ENCODE peak calls at places on chromosomes 3 and 15, in six cellular contexts. One of them, this sample, is unnamed.

GRCh38 chr3:4660936-4661335 is 167.8 kb downstream of the ITPR1 start:
- DNase-seq in left ventricle myocardium inferior: no peak
- DNase-seq in GM20000: no peak
- DNase-seq in neural crest cell: no peak
- DNase-seq in right atrium auricular region: no peak
- DNase-seq in HepG2: no peak
- DNase-seq in this sample: no peak

GRCh38 chr15:57133127-57133968 is 214.9 kb downstream of the TCF12 start:
- DNase-seq in left ventricle myocardium inferior: no peak
- DNase-seq in GM20000: peak; percentile 16
- DNase-seq in neural crest cell: no peak
- DNase-seq in right atrium auricular region: no peak
- DNase-seq in HepG2: no peak
- DNase-seq in this sample: no peak

GRCh38 chr15:53837263-53837662 is 77.8 kb upstream of the WDR72 start:
- DNase-seq in left ventricle myocardium inferior: no peak
- DNase-seq in GM20000: no peak
- DNase-seq in neural crest cell: no peak
- DNase-seq in right atrium auricular region: no peak
- DNase-seq in HepG2: peak; percentile 63
- DNase-seq in this sample: no peak

GRCh38 chr3:118941236-118941635 is 93.4 kb downstream of the IGSF11 start:
- DNase-seq in left ventricle myocardium inferior: no peak
- DNase-seq in GM20000: no peak
- DNase-seq in neural crest cell: no peak
- DNase-seq in right atrium auricular region: no peak
- DNase-seq in HepG2: no peak
- DNase-seq in this sample: no peak

GRCh38 chr3:37181766-37182165 is 7.4 kb upstream of the LRRFIP2 start:
- DNase-seq in left ventricle myocardium inferior: no peak
- DNase-seq in GM20000: no peak
- DNase-seq in neural crest cell: no peak
- DNase-seq in right atrium auricular region: no peak
- DNase-seq in HepG2: no peak
- DNase-seq in this sample: no peak

GRCh38 chr15:84910928-84911623 is 26.6 kb downstream of the SLC28A1 start:
- DNase-seq in left ventricle myocardium inferior: no peak
- DNase-seq in GM20000: no peak
- DNase-seq in neural crest cell: no peak
- DNase-seq in right atrium auricular region: no peak
- DNase-seq in HepG2: no peak
- DNase-seq in this sample: no peak

GRCh38 chr15:72923304-72923703 is 129.0 kb upstream of the NEO1 start:
- DNase-seq in left ventricle myocardium inferior: no peak
- DNase-seq in GM20000: no peak
- DNase-seq in neural crest cell: no peak
- DNase-seq in right atrium auricular region: no peak
- DNase-seq in HepG2: no peak
- DNase-seq in this sample: no peak

GRCh38 chr15:58593870-58594269 is 155.6 kb downstream of the ADAM10 start:
- DNase-seq in left ventricle myocardium inferior: no peak
- DNase-seq in GM20000: peak; percentile 14
- DNase-seq in neural crest cell: no peak
- DNase-seq in right atrium auricular region: no peak
- DNase-seq in HepG2: no peak
- DNase-seq in this sample: no peak

GRCh38 chr3:172302176-172302575 is 146.1 kb downstream of the GHSR start:
- DNase-seq in left ventricle myocardium inferior: no peak
- DNase-seq in GM20000: no peak
- DNase-seq in neural crest cell: no peak
- DNase-seq in right atrium auricular region: no peak
- DNase-seq in HepG2: no peak
- DNase-seq in this sample: no peak

GRCh38 chr3:99953596-99953995 is 135.9 kb downstream of the CMSS1 start:
- DNase-seq in left ventricle myocardium inferior: no peak
- DNase-seq in GM20000: no peak
- DNase-seq in neural crest cell: no peak
- DNase-seq in right atrium auricular region: no peak
- DNase-seq in HepG2: no peak
- DNase-seq in this sample: no peak

GRCh38 chr3:69422751-69423150 is 36.9 kb upstream of the FRMD4B start:
- DNase-seq in left ventricle myocardium inferior: no peak
- DNase-seq in GM20000: no peak
- DNase-seq in neural crest cell: no peak
- DNase-seq in right atrium auricular region: no peak
- DNase-seq in HepG2: no peak
- DNase-seq in this sample: no peak

GRCh38 chr3:188516515-188516914 is 362.6 kb downstream of the LPP start:
- DNase-seq in left ventricle myocardium inferior: no peak
- DNase-seq in GM20000: no peak
- DNase-seq in neural crest cell: no peak
- DNase-seq in right atrium auricular region: no peak
- DNase-seq in HepG2: no peak
- DNase-seq in this sample: no peak

GRCh38 chr3:89246326-89246725 is 138.9 kb downstream of the EPHA3 start:
- DNase-seq in left ventricle myocardium inferior: no peak
- DNase-seq in GM20000: no peak
- DNase-seq in neural crest cell: peak; percentile 23
- DNase-seq in right atrium auricular region: no peak
- DNase-seq in HepG2: no peak
- DNase-seq in this sample: no peak

GRCh38 chr15:82129769-82130168 is 84.0 kb upstream of the MEX3B start:
- DNase-seq in left ventricle myocardium inferior: no peak
- DNase-seq in GM20000: no peak
- DNase-seq in neural crest cell: no peak
- DNase-seq in right atrium auricular region: no peak
- DNase-seq in HepG2: no peak
- DNase-seq in this sample: no peak

GRCh38 chr3:188099907-188100306 is 54.0 kb upstream of the LPP start:
- DNase-seq in left ventricle myocardium inferior: no peak
- DNase-seq in GM20000: no peak
- DNase-seq in neural crest cell: no peak
- DNase-seq in right atrium auricular region: no peak
- DNase-seq in HepG2: no peak
- DNase-seq in this sample: no peak

GRCh38 chr3:139522421-139522820 is 17.1 kb downstream of the RBP1 start:
- DNase-seq in left ventricle myocardium inferior: no peak
- DNase-seq in GM20000: no peak
- DNase-seq in neural crest cell: no peak
- DNase-seq in right atrium auricular region: no peak
- DNase-seq in HepG2: no peak
- DNase-seq in this sample: no peak

GRCh38 chr3:9787714-9788113 is 4.6 kb downstream of the TADA3 start:
- DNase-seq in left ventricle myocardium inferior: no peak
- DNase-seq in GM20000: no peak
- DNase-seq in neural crest cell: no peak
- DNase-seq in right atrium auricular region: no peak
- DNase-seq in HepG2: no peak
- DNase-seq in this sample: no peak

GRCh38 chr3:33919312-33919711 is 120.9 kb downstream of the PDCD6IP start:
- DNase-seq in left ventricle myocardium inferior: no peak
- DNase-seq in GM20000: no peak
- DNase-seq in neural crest cell: no peak
- DNase-seq in right atrium auricular region: no peak
- DNase-seq in HepG2: no peak
- DNase-seq in this sample: no peak

GRCh38 chr15:95922431-95922830 is 408.1 kb upstream of the NR2F2 start:
- DNase-seq in left ventricle myocardium inferior: no peak
- DNase-seq in GM20000: no peak
- DNase-seq in neural crest cell: no peak
- DNase-seq in right atrium auricular region: no peak
- DNase-seq in HepG2: peak; percentile 13
- DNase-seq in this sample: no peak
- TF ChIP-seq CTCF in left ventricle myocardium inferior: no peak
- TF ChIP-seq CTCF in GM20000: no peak
- TF ChIP-seq CTCF in neural crest cell: no peak
- TF ChIP-seq CTCF in right atrium auricular region: no peak
- TF ChIP-seq CTCF in HepG2: peak; percentile 50
- TF ChIP-seq CTCF in this sample: no peak

DNA sequence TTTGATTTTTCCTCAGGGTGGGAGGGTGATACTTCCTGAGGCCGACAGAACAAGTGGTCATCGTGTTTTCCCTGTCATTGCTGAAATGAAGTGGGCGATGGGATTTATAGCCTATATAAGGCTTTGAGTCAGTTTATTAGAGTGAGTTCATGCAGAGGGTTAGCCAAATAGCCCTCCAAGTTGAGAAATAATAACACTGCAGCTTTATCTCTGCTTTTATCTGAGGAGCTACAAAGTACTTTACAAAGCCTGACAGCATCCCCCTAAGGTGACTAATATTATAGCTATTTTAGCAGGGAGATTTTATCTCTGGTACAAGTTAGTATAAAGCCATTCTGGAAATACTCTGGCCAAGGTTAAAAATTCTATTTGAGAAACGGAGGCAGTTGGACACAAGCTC is 389.6 kb downstream of the MFSD1 start:
- DNase-seq in left ventricle myocardium inferior: no peak
- DNase-seq in GM20000: no peak
- DNase-seq in neural crest cell: no peak
- DNase-seq in right atrium auricular region: no peak
- DNase-seq in HepG2: no peak
- DNase-seq in this sample: no peak
- TF ChIP-seq CTCF in left ventricle myocardium inferior: no peak
- TF ChIP-seq CTCF in GM20000: no peak
- TF ChIP-seq CTCF in neural crest cell: no peak
- TF ChIP-seq CTCF in right atrium auricular region: no peak
- TF ChIP-seq CTCF in HepG2: no peak
- TF ChIP-seq CTCF in this sample: no peak

DNA sequence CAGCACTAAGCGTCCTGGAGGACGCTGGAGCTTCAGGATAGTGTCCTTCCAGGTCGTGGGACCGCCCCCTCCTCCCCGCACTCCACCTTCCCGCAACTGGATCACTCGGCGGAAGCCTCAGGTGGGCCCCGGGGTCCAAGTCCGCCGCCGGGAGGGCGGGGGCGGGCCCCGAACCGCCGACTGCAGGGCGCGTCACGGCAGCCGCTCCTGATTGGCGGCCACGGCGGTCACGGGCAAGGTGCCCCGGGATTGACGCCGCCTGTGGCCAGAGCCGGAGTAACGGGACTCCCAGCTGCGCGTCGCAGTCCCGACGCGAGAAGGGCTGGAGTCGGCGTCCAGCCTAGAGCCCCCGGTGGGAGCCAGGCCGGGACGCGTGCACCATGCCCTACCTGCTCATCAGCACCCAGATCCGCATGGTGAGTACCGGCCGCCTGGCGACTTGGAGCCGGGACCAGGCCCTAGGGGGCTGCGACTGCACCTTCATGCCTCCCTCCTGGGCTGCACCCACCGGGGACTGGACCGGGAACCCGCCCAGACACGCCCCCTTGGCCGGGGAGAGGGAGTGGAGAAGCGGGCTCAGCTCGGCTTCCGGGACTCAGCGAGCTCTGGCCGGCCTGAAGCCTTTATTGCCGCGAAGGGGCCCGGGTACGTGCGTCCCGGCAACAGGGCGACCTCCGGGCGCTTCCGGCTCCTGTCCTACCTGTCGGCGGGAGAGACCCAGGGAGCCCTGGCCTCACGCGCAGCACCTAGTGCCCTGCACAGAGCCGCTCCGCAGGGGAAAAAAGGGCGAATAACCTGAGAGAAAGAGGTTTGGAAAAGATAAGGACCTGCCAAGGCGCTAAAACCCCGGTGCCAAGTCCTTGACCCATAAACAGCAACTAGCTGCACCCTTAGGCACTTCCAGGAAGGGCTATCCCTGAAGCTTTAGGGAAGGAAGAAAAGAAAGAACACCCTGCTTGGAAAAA is at the start of gene GCHFR:
- DNase-seq in left ventricle myocardium inferior: peak; percentile 78
- DNase-seq in GM20000: peak; percentile 89
- DNase-seq in neural crest cell: peak; percentile 62
- DNase-seq in right atrium auricular region: peak; percentile 79
- DNase-seq in HepG2: peak; percentile 83
- DNase-seq in this sample: peak; percentile 66
- TF ChIP-seq CTCF in left ventricle myocardium inferior: peak; percentile 58
- TF ChIP-seq CTCF in GM20000: no peak
- TF ChIP-seq CTCF in neural crest cell: peak; percentile 53
- TF ChIP-seq CTCF in right atrium auricular region: no peak
- TF ChIP-seq CTCF in HepG2: peak; percentile 70
- TF ChIP-seq CTCF in this sample: no peak

GRCh38 chr3:142577701-142578308 is 728 bp downstream of the ATR start:
- DNase-seq in left ventricle myocardium inferior: no peak
- DNase-seq in GM20000: no peak
- DNase-seq in neural crest cell: no peak
- DNase-seq in right atrium auricular region: no peak
- DNase-seq in HepG2: no peak
- DNase-seq in this sample: no peak
- TF ChIP-seq CTCF in left ventricle myocardium inferior: no peak
- TF ChIP-seq CTCF in GM20000: no peak
- TF ChIP-seq CTCF in neural crest cell: no peak
- TF ChIP-seq CTCF in right atrium auricular region: no peak
- TF ChIP-seq CTCF in HepG2: no peak
- TF ChIP-seq CTCF in this sample: no peak

DNA sequence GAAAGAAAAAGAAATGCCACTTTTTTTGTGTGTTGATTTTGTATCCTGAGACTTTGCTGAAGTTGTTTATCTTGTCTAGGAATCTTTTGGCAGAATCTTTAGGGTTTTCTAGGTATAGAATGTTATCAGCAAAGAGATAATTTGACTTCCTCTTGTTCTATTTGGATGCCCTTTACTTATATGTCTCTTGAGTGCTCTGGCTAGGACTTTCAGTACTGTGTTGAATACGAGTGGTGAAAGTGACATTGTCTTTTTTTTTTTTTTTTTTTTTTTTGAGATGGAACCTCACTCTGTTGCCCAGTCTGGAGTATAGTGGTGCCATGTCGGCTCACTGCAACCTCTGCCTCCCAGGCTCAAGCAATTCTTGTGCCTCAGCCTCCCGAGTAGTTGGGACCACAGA is 64.7 kb upstream of the NPHP3 start:
- DNase-seq in left ventricle myocardium inferior: no peak
- DNase-seq in GM20000: no peak
- DNase-seq in neural crest cell: no peak
- DNase-seq in right atrium auricular region: no peak
- DNase-seq in HepG2: no peak
- DNase-seq in this sample: no peak
- TF ChIP-seq CTCF in left ventricle myocardium inferior: no peak
- TF ChIP-seq CTCF in GM20000: no peak
- TF ChIP-seq CTCF in neural crest cell: no peak
- TF ChIP-seq CTCF in right atrium auricular region: no peak
- TF ChIP-seq CTCF in HepG2: no peak
- TF ChIP-seq CTCF in this sample: no peak

GRCh38 chr15:31274496-31275330 is 51.9 kb upstream of the KLF13 start:
- DNase-seq in left ventricle myocardium inferior: no peak
- DNase-seq in GM20000: no peak
- DNase-seq in neural crest cell: no peak
- DNase-seq in right atrium auricular region: peak; percentile 52
- DNase-seq in HepG2: peak; percentile 40
- DNase-seq in this sample: peak; percentile 10
- TF ChIP-seq CTCF in left ventricle myocardium inferior: no peak
- TF ChIP-seq CTCF in GM20000: no peak
- TF ChIP-seq CTCF in neural crest cell: no peak
- TF ChIP-seq CTCF in right atrium auricular region: no peak
- TF ChIP-seq CTCF in HepG2: no peak
- TF ChIP-seq CTCF in this sample: no peak